ENCODE peak calls at places on chromosomes 5 and 9, in eight cellular contexts. One of them, this sample, is unnamed.

GRCh38 chr9:27333241-27334052 is 36.5 kb upstream of the EQTN start:
- DNase-seq in esophagus squamous epithelium: no peak
- DNase-seq in germinal center: peak
- DNase-seq in NCI-H524: peak
- DNase-seq in effector CD4-positive, alpha-beta T cell: peak
- DNase-seq in GM12865: peak
- DNase-seq in left cardiac atrium: peak
- DNase-seq in astrocyte of the hippocampus: peak
- DNase-seq in this sample: peak

GRCh38 chr9:95506692-95507455 is 9.9 kb downstream of the PTCH1 start:
- DNase-seq in esophagus squamous epithelium: no peak
- DNase-seq in germinal center: peak
- DNase-seq in NCI-H524: peak
- DNase-seq in effector CD4-positive, alpha-beta T cell: no peak
- DNase-seq in GM12865: peak
- DNase-seq in left cardiac atrium: peak
- DNase-seq in astrocyte of the hippocampus: peak
- DNase-seq in this sample: peak

GRCh38 chr9:87148391-87149237 is 201.3 kb upstream of the GAS1 start:
- DNase-seq in esophagus squamous epithelium: no peak
- DNase-seq in germinal center: no peak
- DNase-seq in NCI-H524: no peak
- DNase-seq in effector CD4-positive, alpha-beta T cell: no peak
- DNase-seq in GM12865: no peak
- DNase-seq in left cardiac atrium: peak
- DNase-seq in astrocyte of the hippocampus: peak
- DNase-seq in this sample: no peak

GRCh38 chr5:110099562-110099961 is 409.8 kb downstream of the MAN2A1 start:
- DNase-seq in esophagus squamous epithelium: no peak
- DNase-seq in germinal center: no peak
- DNase-seq in NCI-H524: no peak
- DNase-seq in effector CD4-positive, alpha-beta T cell: no peak
- DNase-seq in GM12865: no peak
- DNase-seq in left cardiac atrium: no peak
- DNase-seq in astrocyte of the hippocampus: peak
- DNase-seq in this sample: no peak

GRCh38 chr9:93678199-93679019 is 102.0 kb downstream of the PHF2 start:
- DNase-seq in esophagus squamous epithelium: no peak
- DNase-seq in germinal center: no peak
- DNase-seq in NCI-H524: no peak
- DNase-seq in effector CD4-positive, alpha-beta T cell: no peak
- DNase-seq in GM12865: no peak
- DNase-seq in left cardiac atrium: peak
- DNase-seq in astrocyte of the hippocampus: no peak
- DNase-seq in this sample: no peak

GRCh38 chr5:1550287-1551076 is 26.7 kb upstream of the LPCAT1 start:
- DNase-seq in esophagus squamous epithelium: no peak
- DNase-seq in germinal center: no peak
- DNase-seq in NCI-H524: no peak
- DNase-seq in effector CD4-positive, alpha-beta T cell: no peak
- DNase-seq in GM12865: no peak
- DNase-seq in left cardiac atrium: no peak
- DNase-seq in astrocyte of the hippocampus: no peak
- DNase-seq in this sample: no peak

GRCh38 chr9:74245871-74246552 is 251.1 kb upstream of the RORB start:
- DNase-seq in esophagus squamous epithelium: no peak
- DNase-seq in germinal center: no peak
- DNase-seq in NCI-H524: no peak
- DNase-seq in effector CD4-positive, alpha-beta T cell: no peak
- DNase-seq in GM12865: peak
- DNase-seq in left cardiac atrium: no peak
- DNase-seq in astrocyte of the hippocampus: no peak
- DNase-seq in this sample: no peak

GRCh38 chr9:13962006-13962405 is 351.9 kb downstream of the NFIB start:
- DNase-seq in esophagus squamous epithelium: no peak
- DNase-seq in germinal center: no peak
- DNase-seq in NCI-H524: no peak
- DNase-seq in effector CD4-positive, alpha-beta T cell: no peak
- DNase-seq in GM12865: no peak
- DNase-seq in left cardiac atrium: no peak
- DNase-seq in astrocyte of the hippocampus: no peak
- DNase-seq in this sample: no peak

GRCh38 chr5:139764250-139764791 is 31.3 kb upstream of the PSD2 start:
- DNase-seq in esophagus squamous epithelium: no peak
- DNase-seq in germinal center: peak
- DNase-seq in NCI-H524: peak
- DNase-seq in effector CD4-positive, alpha-beta T cell: no peak
- DNase-seq in GM12865: no peak
- DNase-seq in left cardiac atrium: no peak
- DNase-seq in astrocyte of the hippocampus: peak
- DNase-seq in this sample: no peak

GRCh38 chr5:137280656-137281055 is 218.5 kb downstream of the SPOCK1 start:
- DNase-seq in esophagus squamous epithelium: no peak
- DNase-seq in germinal center: no peak
- DNase-seq in NCI-H524: no peak
- DNase-seq in effector CD4-positive, alpha-beta T cell: no peak
- DNase-seq in GM12865: no peak
- DNase-seq in left cardiac atrium: no peak
- DNase-seq in astrocyte of the hippocampus: peak
- DNase-seq in this sample: no peak

GRCh38 chr9:127555830-127556820 is 56.0 kb upstream of the STXBP1 start:
- DNase-seq in esophagus squamous epithelium: no peak
- DNase-seq in germinal center: peak
- DNase-seq in NCI-H524: no peak
- DNase-seq in effector CD4-positive, alpha-beta T cell: peak
- DNase-seq in GM12865: peak
- DNase-seq in left cardiac atrium: peak
- DNase-seq in astrocyte of the hippocampus: peak
- DNase-seq in this sample: peak

GRCh38 chr5:94613583-94613982 is 4.8 kb downstream of the KIAA0825 start:
- DNase-seq in esophagus squamous epithelium: no peak
- DNase-seq in germinal center: no peak
- DNase-seq in NCI-H524: peak
- DNase-seq in effector CD4-positive, alpha-beta T cell: no peak
- DNase-seq in GM12865: peak
- DNase-seq in left cardiac atrium: no peak
- DNase-seq in astrocyte of the hippocampus: no peak
- DNase-seq in this sample: no peak

GRCh38 chr5:30572279-30572678 is 621.2 kb upstream of the CDH6 start:
- DNase-seq in esophagus squamous epithelium: no peak
- DNase-seq in germinal center: no peak
- DNase-seq in NCI-H524: no peak
- DNase-seq in effector CD4-positive, alpha-beta T cell: no peak
- DNase-seq in GM12865: no peak
- DNase-seq in left cardiac atrium: no peak
- DNase-seq in astrocyte of the hippocampus: peak
- DNase-seq in this sample: no peak

This sample was measured in PC-9.